ENCODE peak calls at places on chromosomes 6 and 20, in four cellular contexts. One of them, this sample, is unnamed.

GRCh38 chr6:13487122-13488014 is at the start of gene GFOD1:
- DNase-seq in activated CD8-positive, alpha-beta memory T cell treated with anti-CD3 and anti-CD28 coated beads for 48 hours: peak
- DNase-seq in transverse colon: peak
- DNase-seq in pancreas: peak
- DNase-seq in this sample: peak

GRCh38 chr6:11275598-11275997 is 43.1 kb upstream of the NEDD9 start:
- DNase-seq in activated CD8-positive, alpha-beta memory T cell treated with anti-CD3 and anti-CD28 coated beads for 48 hours: no peak
- DNase-seq in transverse colon: no peak
- DNase-seq in pancreas: no peak
- DNase-seq in this sample: no peak

GRCh38 chr20:35944189-35944588 is 10.1 kb downstream of the SCAND1 start:
- DNase-seq in activated CD8-positive, alpha-beta memory T cell treated with anti-CD3 and anti-CD28 coated beads for 48 hours: no peak
- DNase-seq in transverse colon: no peak
- DNase-seq in pancreas: no peak
- DNase-seq in this sample: no peak

GRCh38 chr20:24634855-24635254 is 165.4 kb downstream of the SYNDIG1 start:
- DNase-seq in activated CD8-positive, alpha-beta memory T cell treated with anti-CD3 and anti-CD28 coated beads for 48 hours: no peak
- DNase-seq in transverse colon: no peak
- DNase-seq in pancreas: no peak
- DNase-seq in this sample: no peak

GRCh38 chr6:31878761-31879542 is at the start of gene SLC44A4:
- DNase-seq in activated CD8-positive, alpha-beta memory T cell treated with anti-CD3 and anti-CD28 coated beads for 48 hours: no peak
- DNase-seq in transverse colon: peak
- DNase-seq in pancreas: no peak
- DNase-seq in this sample: no peak

GRCh38 chr6:2534406-2535139 is 216.1 kb downstream of the MYLK4 start:
- DNase-seq in activated CD8-positive, alpha-beta memory T cell treated with anti-CD3 and anti-CD28 coated beads for 48 hours: no peak
- DNase-seq in transverse colon: no peak
- DNase-seq in pancreas: no peak
- DNase-seq in this sample: no peak

GRCh38 chr6:65289491-65289890 is 417.5 kb downstream of the EYS start:
- DNase-seq in activated CD8-positive, alpha-beta memory T cell treated with anti-CD3 and anti-CD28 coated beads for 48 hours: no peak
- DNase-seq in transverse colon: no peak
- DNase-seq in pancreas: no peak
- DNase-seq in this sample: no peak

GRCh38 chr6:16413399-16413798 is 175.0 kb downstream of the GMPR start:
- DNase-seq in activated CD8-positive, alpha-beta memory T cell treated with anti-CD3 and anti-CD28 coated beads for 48 hours: no peak
- DNase-seq in transverse colon: no peak
- DNase-seq in pancreas: no peak
- DNase-seq in this sample: no peak

GRCh38 chr20:7704021-7704420 is 236.2 kb downstream of the HAO1 start:
- DNase-seq in activated CD8-positive, alpha-beta memory T cell treated with anti-CD3 and anti-CD28 coated beads for 48 hours: no peak
- DNase-seq in transverse colon: no peak
- DNase-seq in pancreas: no peak
- DNase-seq in this sample: no peak

GRCh38 chr6:143119260-143119659 is 58.6 kb downstream of the AIG1 start:
- DNase-seq in activated CD8-positive, alpha-beta memory T cell treated with anti-CD3 and anti-CD28 coated beads for 48 hours: no peak
- DNase-seq in transverse colon: no peak
- DNase-seq in pancreas: no peak
- DNase-seq in this sample: no peak

GRCh38 chr6:131979515-131980337 is 28.6 kb upstream of the CCN2 start:
- DNase-seq in activated CD8-positive, alpha-beta memory T cell treated with anti-CD3 and anti-CD28 coated beads for 48 hours: no peak
- DNase-seq in transverse colon: no peak
- DNase-seq in pancreas: no peak
- DNase-seq in this sample: no peak

GRCh38 chr20:3916347-3916746 is 27.2 kb downstream of the PANK2 start:
- DNase-seq in activated CD8-positive, alpha-beta memory T cell treated with anti-CD3 and anti-CD28 coated beads for 48 hours: no peak
- DNase-seq in transverse colon: no peak
- DNase-seq in pancreas: no peak
- DNase-seq in this sample: no peak

This sample was measured in right lobe of liver.